ENCODE peak calls at places on chromosome 18, in nine cellular contexts. N is activated CD4-positive, alpha-beta T cell treated with anti-CD3 and anti-CD28 coated beads, Interleukin-2, amount 50 U/mL, for 24 hours; X is psoas muscle; S is fibroblast of gingiva; W is activated naive CD8-positive, alpha-beta T cell treated with anti-CD3 and anti-CD28 coated beads, Interleukin-2, amount 50 U/mL, for 24 hours; D is fibroblast of the aortic adventitia; C is stimulated activated CD8-positive, alpha-beta memory T cell treated with anti-CD3 and anti-CD28 coated beads, Interleukin-2, amount 100 ng/mL, for 48 hours; V is stimulated activated CD4-positive, alpha-beta T cell treated with anti-CD3 and anti-CD28 coated beads, Interleukin-15, amount 100 ng/mL, for 48 hours; T is heart right ventricle. Y is an unnamed sample.

GRCh38 chr18:62341423-62341920 is 16.4 kb downstream of the TNFRSF11A start:
- DNase-seq in V (no peak), N (no peak), S (no peak), X (no peak), D (no peak), W (no peak), T (no peak), C (no peak), Y (no peak)

GRCh38 chr18:53324353-53324752 is 900.1 kb downstream of the MBD2 start:
- DNase-seq in X (no peak), V (no peak), S (no peak), N (no peak), T (no peak), W (no peak), C (no peak), D (no peak), Y (no peak)

GRCh38 chr18:63320690-63321265 is 1.2 kb upstream of the BCL2 start:
- DNase-seq in T (peak), W (peak), D (peak), C (peak), N (no peak), V (no peak), S (peak), X (peak), Y (no peak)

GRCh38 chr18:42289526-42289925 is 334.5 kb downstream of the PIK3C3 start:
- DNase-seq in W (no peak), C (no peak), N (no peak), V (no peak), S (no peak), X (no peak), D (no peak), T (no peak), Y (no peak)

GRCh38 chr18:50196261-50196660 is 1.3 kb upstream of the MYO5B start:
- DNase-seq in W (no peak), N (no peak), D (no peak), T (no peak), S (no peak), X (no peak), V (no peak), C (no peak), Y (no peak)

GRCh38 chr18:24060644-24061043 is 46.1 kb downstream of the TTC39C start:
- DNase-seq in S (peak), X (no peak), W (no peak), T (no peak), D (peak), C (no peak), V (no peak), N (no peak), Y (no peak)

GRCh38 chr18:6055711-6056110 is 160.4 kb upstream of the TMEM200C start:
- DNase-seq in V (no peak), N (no peak), X (no peak), W (no peak), S (peak), T (no peak), D (peak), C (no peak), Y (peak)

GRCh38 chr18:29512203-29512602 is 1335.3 kb upstream of the CDH2 start:
- DNase-seq in W (no peak), C (no peak), N (no peak), X (no peak), D (no peak), V (no peak), T (no peak), S (no peak), Y (no peak)

GRCh38 chr18:56661414-56662101 is 10.4 kb downstream of the WDR7 start:
- DNase-seq in W (no peak), T (no peak), X (no peak), V (no peak), C (no peak), D (no peak), S (peak), N (no peak), Y (no peak)

GRCh38 chr18:4839639-4840038 is 357.4 kb downstream of the AKAIN1 start:
- DNase-seq in S (no peak), X (no peak), C (no peak), W (no peak), V (no peak), D (no peak), T (no peak), N (no peak), Y (no peak)

GRCh38 chr18:3340682-3341097 is 78.8 kb downstream of the MYL12B start:
- DNase-seq in N (no peak), S (no peak), D (no peak), C (no peak), T (no peak), V (no peak), X (no peak), W (no peak), Y (no peak)

GRCh38 chr18:13323186-13323585 is 104.6 kb downstream of the LDLRAD4 start:
- DNase-seq in W (no peak), D (no peak), T (no peak), V (no peak), C (no peak), X (no peak), N (no peak), S (no peak), Y (no peak)

GRCh38 chr18:56952026-56952425 is 194.9 kb upstream of the BOD1L2 start:
- DNase-seq in X (no peak), W (no peak), N (no peak), T (no peak), D (no peak), S (no peak), C (no peak), V (no peak), Y (peak)